ENCODE peak calls at places on chromosomes 11 and 22, in six cellular contexts. One of them, this sample, is unnamed.

GRCh38 chr11:8831861-8832260 is 79.1 kb upstream of the AKIP1 start:
- DNase-seq in central memory CD8-positive, alpha-beta T cell: no peak
- DNase-seq in activated T-cell treated with anti-CD3 and anti-CD28 coated beads for 1 hour: no peak
- DNase-seq in type B pancreatic cell: peak
- DNase-seq in BE2C: no peak
- DNase-seq in stimulated activated CD8-positive, alpha-beta memory T cell treated with anti-CD3 and anti-CD28 coated beads, Interleukin-12 subunit alpha, Interleukin-12 subunit beta, amount 100 ng/mL, for 1 hour: no peak
- DNase-seq in this sample: peak

GRCh38 chr22:29907753-29908515 is 25.0 kb downstream of the MTMR3 start:
- DNase-seq in central memory CD8-positive, alpha-beta T cell: no peak
- DNase-seq in activated T-cell treated with anti-CD3 and anti-CD28 coated beads for 1 hour: peak
- DNase-seq in type B pancreatic cell: no peak
- DNase-seq in BE2C: peak
- DNase-seq in stimulated activated CD8-positive, alpha-beta memory T cell treated with anti-CD3 and anti-CD28 coated beads, Interleukin-12 subunit alpha, Interleukin-12 subunit beta, amount 100 ng/mL, for 1 hour: no peak
- DNase-seq in this sample: no peak

GRCh38 chr11:33321483-33321882 is 64.3 kb downstream of the HIPK3 start:
- DNase-seq in central memory CD8-positive, alpha-beta T cell: no peak
- DNase-seq in activated T-cell treated with anti-CD3 and anti-CD28 coated beads for 1 hour: no peak
- DNase-seq in type B pancreatic cell: no peak
- DNase-seq in BE2C: no peak
- DNase-seq in stimulated activated CD8-positive, alpha-beta memory T cell treated with anti-CD3 and anti-CD28 coated beads, Interleukin-12 subunit alpha, Interleukin-12 subunit beta, amount 100 ng/mL, for 1 hour: no peak
- DNase-seq in this sample: no peak

GRCh38 chr11:65506770-65507485 is 8.1 kb downstream of the MALAT1 start:
- DNase-seq in central memory CD8-positive, alpha-beta T cell: no peak
- DNase-seq in activated T-cell treated with anti-CD3 and anti-CD28 coated beads for 1 hour: no peak
- DNase-seq in type B pancreatic cell: no peak
- DNase-seq in BE2C: no peak
- DNase-seq in stimulated activated CD8-positive, alpha-beta memory T cell treated with anti-CD3 and anti-CD28 coated beads, Interleukin-12 subunit alpha, Interleukin-12 subunit beta, amount 100 ng/mL, for 1 hour: peak
- DNase-seq in this sample: no peak

GRCh38 chr11:134480129-134480652 is 68.1 kb upstream of the B3GAT1 start:
- DNase-seq in central memory CD8-positive, alpha-beta T cell: no peak
- DNase-seq in activated T-cell treated with anti-CD3 and anti-CD28 coated beads for 1 hour: no peak
- DNase-seq in type B pancreatic cell: peak
- DNase-seq in BE2C: no peak
- DNase-seq in stimulated activated CD8-positive, alpha-beta memory T cell treated with anti-CD3 and anti-CD28 coated beads, Interleukin-12 subunit alpha, Interleukin-12 subunit beta, amount 100 ng/mL, for 1 hour: no peak
- DNase-seq in this sample: no peak

GRCh38 chr11:69339916-69340565 is 46.1 kb downstream of the MYEOV start:
- DNase-seq in central memory CD8-positive, alpha-beta T cell: no peak
- DNase-seq in activated T-cell treated with anti-CD3 and anti-CD28 coated beads for 1 hour: no peak
- DNase-seq in type B pancreatic cell: peak
- DNase-seq in BE2C: no peak
- DNase-seq in stimulated activated CD8-positive, alpha-beta memory T cell treated with anti-CD3 and anti-CD28 coated beads, Interleukin-12 subunit alpha, Interleukin-12 subunit beta, amount 100 ng/mL, for 1 hour: no peak
- DNase-seq in this sample: peak

GRCh38 chr11:78605296-78605695 is 30.6 kb upstream of the NARS2 start:
- DNase-seq in central memory CD8-positive, alpha-beta T cell: no peak
- DNase-seq in activated T-cell treated with anti-CD3 and anti-CD28 coated beads for 1 hour: no peak
- DNase-seq in type B pancreatic cell: no peak
- DNase-seq in BE2C: no peak
- DNase-seq in stimulated activated CD8-positive, alpha-beta memory T cell treated with anti-CD3 and anti-CD28 coated beads, Interleukin-12 subunit alpha, Interleukin-12 subunit beta, amount 100 ng/mL, for 1 hour: no peak
- DNase-seq in this sample: no peak

GRCh38 chr11:13378316-13378715 is 84.7 kb downstream of the BTBD10 start:
- DNase-seq in central memory CD8-positive, alpha-beta T cell: no peak
- DNase-seq in activated T-cell treated with anti-CD3 and anti-CD28 coated beads for 1 hour: no peak
- DNase-seq in type B pancreatic cell: no peak
- DNase-seq in BE2C: no peak
- DNase-seq in stimulated activated CD8-positive, alpha-beta memory T cell treated with anti-CD3 and anti-CD28 coated beads, Interleukin-12 subunit alpha, Interleukin-12 subunit beta, amount 100 ng/mL, for 1 hour: no peak
- DNase-seq in this sample: no peak

GRCh38 chr11:69008774-69009440 is 4.1 kb downstream of the MRGPRF start:
- DNase-seq in central memory CD8-positive, alpha-beta T cell: no peak
- DNase-seq in activated T-cell treated with anti-CD3 and anti-CD28 coated beads for 1 hour: no peak
- DNase-seq in type B pancreatic cell: no peak
- DNase-seq in BE2C: peak
- DNase-seq in stimulated activated CD8-positive, alpha-beta memory T cell treated with anti-CD3 and anti-CD28 coated beads, Interleukin-12 subunit alpha, Interleukin-12 subunit beta, amount 100 ng/mL, for 1 hour: no peak
- DNase-seq in this sample: peak

GRCh38 chr22:28116261-28116673 is 197.2 kb upstream of the PITPNB start:
- DNase-seq in central memory CD8-positive, alpha-beta T cell: no peak
- DNase-seq in activated T-cell treated with anti-CD3 and anti-CD28 coated beads for 1 hour: no peak
- DNase-seq in type B pancreatic cell: no peak
- DNase-seq in BE2C: no peak
- DNase-seq in stimulated activated CD8-positive, alpha-beta memory T cell treated with anti-CD3 and anti-CD28 coated beads, Interleukin-12 subunit alpha, Interleukin-12 subunit beta, amount 100 ng/mL, for 1 hour: no peak
- DNase-seq in this sample: no peak

GRCh38 chr22:21020802-21021429 is 6.0 kb downstream of the P2RX6 start:
- DNase-seq in central memory CD8-positive, alpha-beta T cell: no peak
- DNase-seq in activated T-cell treated with anti-CD3 and anti-CD28 coated beads for 1 hour: no peak
- DNase-seq in type B pancreatic cell: no peak
- DNase-seq in BE2C: peak
- DNase-seq in stimulated activated CD8-positive, alpha-beta memory T cell treated with anti-CD3 and anti-CD28 coated beads, Interleukin-12 subunit alpha, Interleukin-12 subunit beta, amount 100 ng/mL, for 1 hour: no peak
- DNase-seq in this sample: no peak

GRCh38 chr22:45204751-45205623 is 35.7 kb downstream of the KIAA0930 start:
- DNase-seq in central memory CD8-positive, alpha-beta T cell: no peak
- DNase-seq in activated T-cell treated with anti-CD3 and anti-CD28 coated beads for 1 hour: no peak
- DNase-seq in type B pancreatic cell: no peak
- DNase-seq in BE2C: no peak
- DNase-seq in stimulated activated CD8-positive, alpha-beta memory T cell treated with anti-CD3 and anti-CD28 coated beads, Interleukin-12 subunit alpha, Interleukin-12 subunit beta, amount 100 ng/mL, for 1 hour: no peak
- DNase-seq in this sample: no peak

GRCh38 chr22:26431151-26431995 is 2.3 kb downstream of the ASPHD2 start:
- DNase-seq in central memory CD8-positive, alpha-beta T cell: no peak
- DNase-seq in activated T-cell treated with anti-CD3 and anti-CD28 coated beads for 1 hour: no peak
- DNase-seq in type B pancreatic cell: no peak
- DNase-seq in BE2C: no peak
- DNase-seq in stimulated activated CD8-positive, alpha-beta memory T cell treated with anti-CD3 and anti-CD28 coated beads, Interleukin-12 subunit alpha, Interleukin-12 subunit beta, amount 100 ng/mL, for 1 hour: no peak
- DNase-seq in this sample: no peak

GRCh38 chr22:19038164-19038546 is 84.1 kb downstream of the DGCR2 start:
- DNase-seq in central memory CD8-positive, alpha-beta T cell: no peak
- DNase-seq in activated T-cell treated with anti-CD3 and anti-CD28 coated beads for 1 hour: no peak
- DNase-seq in type B pancreatic cell: peak
- DNase-seq in BE2C: no peak
- DNase-seq in stimulated activated CD8-positive, alpha-beta memory T cell treated with anti-CD3 and anti-CD28 coated beads, Interleukin-12 subunit alpha, Interleukin-12 subunit beta, amount 100 ng/mL, for 1 hour: no peak
- DNase-seq in this sample: no peak